ENCODE peak calls at places on chromosomes 1 and 21, in five cellular contexts. J, B, R, D and S are unnamed samples.

GRCh38 chr1:113109908-113110554 is 37.0 kb downstream of the LRIG2 start:
- DNase-seq in R (no peak), B (peak; percentile 81), J (no peak), D (no peak), S (no peak)

GRCh38 chr1:68321084-68321685 is 88.9 kb upstream of the WLS start:
- DNase-seq in D (no peak), B (peak; percentile 77), R (no peak), J (no peak), S (no peak)

GRCh38 chr1:225962440-225962975 is 21.5 kb upstream of the LEFTY2 start:
- DNase-seq in B (no peak), J (peak; percentile 25), D (no peak), R (peak; percentile 76), S (peak; percentile 52)

GRCh38 chr1:67850151-67850551 is 16.9 kb upstream of the GNG12 start:
- DNase-seq in B (peak; percentile 62), J (no peak), R (no peak), D (no peak), S (no peak)

GRCh38 chr1:26761217-26761616 is 26.5 kb upstream of the PIGV start:
- DNase-seq in D (no peak), J (no peak), B (peak; percentile 35), R (no peak), S (no peak)

GRCh38 chr21:38849776-38850175 is 44.0 kb downstream of the ETS2 start:
- DNase-seq in D (no peak), J (no peak), R (no peak), B (no peak), S (no peak)

GRCh38 chr1:180260541-180260940 is 30.5 kb downstream of the LHX4 start:
- DNase-seq in J (no peak), R (no peak), B (no peak), D (no peak), S (no peak)

GRCh38 chr1:2104621-2105427 is 54.6 kb downstream of the PRKCZ start:
- DNase-seq in B (no peak), D (no peak), R (no peak), J (no peak), S (no peak)

GRCh38 chr1:77273891-77274290 is 7.9 kb upstream of the AK5 start:
- DNase-seq in R (no peak), D (no peak), J (no peak), B (no peak), S (no peak)

GRCh38 chr1:66343569-66344325 is 190.2 kb upstream of the SGIP1 start:
- DNase-seq in D (no peak), J (no peak), B (no peak), R (no peak), S (no peak)

GRCh38 chr1:216500273-216500967 is 77.2 kb upstream of the USH2A start:
- DNase-seq in B (no peak), R (no peak), D (no peak), J (no peak), S (no peak)

GRCh38 chr21:45736042-45736704 is 92.6 kb downstream of the PCBP3 start:
- DNase-seq in D (no peak), R (no peak), J (no peak), B (no peak), S (no peak)

GRCh38 chr1:3419415-3420204 is 34.9 kb upstream of the ARHGEF16 start:
- DNase-seq in R (no peak), B (peak; percentile 82), J (no peak), D (no peak), S (no peak)

GRCh38 chr1:9787702-9788101 is 36.1 kb downstream of the CLSTN1 start:
- DNase-seq in R (no peak), J (peak; percentile 17), D (no peak), B (no peak), S (peak; percentile 30)

GRCh38 chr1:246820666-246821065 is 96.5 kb downstream of the SCCPDH start:
- DNase-seq in R (no peak), D (no peak), J (no peak), B (no peak), S (no peak)

GRCh38 chr1:3921786-3922185 is 21.7 kb upstream of the C1orf174 start:
- DNase-seq in R (peak; percentile 48), D (no peak), B (no peak), J (no peak), S (no peak)

GRCh38 chr1:223129229-223129851 is 13.7 kb downstream of the TLR5 start:
- DNase-seq in B (no peak), D (peak; percentile 64), R (peak; percentile 90), J (peak; percentile 45), S (peak; percentile 42)

GRCh38 chr1:162070094-162070748 is 730 bp downstream of the NOS1AP start:
- DNase-seq in J (no peak), R (peak; percentile 76), B (peak; percentile 58), D (no peak), S (no peak)

GRCh38 chr1:66380452-66381212 is 153.3 kb upstream of the SGIP1 start:
- DNase-seq in R (no peak), D (no peak), J (no peak), B (no peak), S (peak; percentile 51)

GRCh38 chr1:165841582-165842362 is 14.4 kb downstream of the UCK2 start:
- DNase-seq in R (no peak), J (no peak), D (no peak), B (peak; percentile 71), S (no peak)

GRCh38 chr1:51168266-51168845 is 66.3 kb downstream of the C1orf185 start:
- DNase-seq in B (no peak), J (no peak), D (no peak), R (no peak), S (no peak)

GRCh38 chr1:78007677-78008341 is 3.1 kb downstream of the DNAJB4 start:
- DNase-seq in B (no peak), J (no peak), R (no peak), D (no peak), S (no peak)

GRCh38 chr1:158035976-158036583 is 42.6 kb downstream of the KIRREL1 start:
- DNase-seq in D (no peak), R (no peak), J (no peak), B (peak; percentile 79), S (no peak)

GRCh38 chr1:235022341-235023196 is 106.1 kb downstream of the TOMM20 start:
- DNase-seq in J (no peak), D (no peak), B (no peak), R (peak; percentile 18), S (no peak)

GRCh38 chr1:246306415-246307037 is 200.6 kb downstream of the SMYD3 start:
- DNase-seq in D (no peak), B (no peak), R (no peak), J (no peak), S (no peak)

GRCh38 chr1:224274970-224275626 is 54.9 kb downstream of the NVL start:
- DNase-seq in J (no peak), B (no peak), D (no peak), R (no peak), S (no peak)

GRCh38 chr1:37807555-37808368 is at the start of the genes C1orf122 and YRDC:
- DNase-seq in R (peak; percentile 98), D (peak; percentile 72), J (peak; percentile 88), B (peak; percentile 92), S (peak; percentile 90)

GRCh38 chr1:91245437-91245836 is 159.2 kb downstream of the HFM1 start:
- DNase-seq in R (no peak), J (no peak), B (no peak), D (no peak), S (no peak)

GRCh38 chr1:26959722-26960624 is at the start of gene KDF1:
- DNase-seq in B (peak; percentile 90), R (no peak), J (peak; percentile 36), D (peak; percentile 75), S (peak; percentile 60)

DNA sequence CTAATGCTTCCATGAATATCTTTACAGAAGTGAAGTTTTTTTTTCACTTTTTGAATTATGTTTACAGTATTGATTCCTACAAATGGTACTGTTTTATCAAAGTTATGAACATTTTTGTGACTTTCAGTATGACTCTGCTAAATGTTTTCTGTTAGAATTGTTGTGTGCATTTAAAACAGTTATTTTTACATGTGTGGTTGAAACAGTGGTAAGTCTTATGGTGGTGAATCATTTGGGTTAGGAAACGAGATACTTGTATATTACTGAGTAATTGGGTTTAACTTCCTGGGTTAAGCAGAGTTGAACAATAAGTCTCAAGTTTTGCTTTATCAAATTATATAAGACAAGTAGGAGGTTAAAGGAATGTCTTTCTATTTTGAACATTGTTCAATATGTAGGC is 66.8 kb downstream of the VPS13D start:
- DNase-seq in B (peak; percentile 56), J (no peak), D (no peak), R (no peak), S (no peak)
- H3K27ac ChIP-seq in B (peak overlapping the region; percentile 21), J (no peak overlapping the region), D (no peak overlapping the region), R (no peak overlapping the region), S (no peak overlapping the region)

GRCh38 chr1:15424981-15425380 is 13.3 kb upstream of the CTRC start:
- DNase-seq in D (no peak), J (no peak), B (no peak), R (no peak), S (no peak)

GRCh38 chr1:15427280-15427666 is 11.0 kb upstream of the CTRC start:
- DNase-seq in J (no peak), R (no peak), D (no peak), B (no peak), S (no peak)

GRCh38 chr1:15425961-15426360 is 12.3 kb upstream of the CTRC start:
- DNase-seq in R (no peak), J (no peak), B (no peak), D (no peak), S (no peak)

GRCh38 chr1:15425521-15425920 is 12.7 kb upstream of the CTRC start:
- DNase-seq in R (no peak), D (no peak), B (no peak), J (no peak), S (no peak)

GRCh38 chr1:15426492-15427279 is 11.6 kb upstream of the CTRC start:
- DNase-seq in J (no peak), D (no peak), B (peak; percentile 51), R (no peak), S (no peak)
- H3K27ac ChIP-seq in J (no peak overlapping the region), D (no peak overlapping the region), B (peak overlapping the region; percentile 25), R (no peak overlapping the region), S (no peak overlapping the region)

DNA sequence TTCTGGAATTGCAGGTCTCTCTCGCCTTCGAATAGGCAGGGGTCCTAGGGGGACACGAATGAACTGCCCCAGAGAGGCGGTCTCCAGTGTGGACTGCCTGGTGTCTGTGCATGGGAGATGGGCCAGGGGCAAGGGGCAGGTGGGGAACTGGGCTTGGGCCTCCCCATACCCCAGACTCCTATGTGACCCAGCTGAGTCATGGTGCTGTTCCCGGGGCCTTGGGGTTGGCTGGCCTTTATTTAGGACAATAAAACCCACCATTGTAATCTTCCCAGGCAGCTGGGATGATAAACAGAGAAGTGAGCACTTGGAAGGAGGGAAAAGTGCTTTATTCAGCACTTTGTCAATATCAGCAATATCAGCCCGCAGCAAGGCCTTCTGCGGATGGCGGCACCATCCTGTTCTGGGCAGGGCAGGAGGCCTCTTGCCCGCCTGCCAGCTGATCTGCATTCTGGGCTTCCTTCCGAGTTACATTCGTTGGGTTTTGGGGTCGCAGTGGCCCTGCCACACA is 209.0 kb upstream of the TMEM51 start:
- DNase-seq in B (no peak), J (no peak), D (no peak), R (no peak), S (no peak)
- H3K27ac ChIP-seq in B (no peak overlapping the region), J (no peak overlapping the region), D (no peak overlapping the region), R (peak overlapping the region; percentile 88), S (no peak overlapping the region)

DNA sequence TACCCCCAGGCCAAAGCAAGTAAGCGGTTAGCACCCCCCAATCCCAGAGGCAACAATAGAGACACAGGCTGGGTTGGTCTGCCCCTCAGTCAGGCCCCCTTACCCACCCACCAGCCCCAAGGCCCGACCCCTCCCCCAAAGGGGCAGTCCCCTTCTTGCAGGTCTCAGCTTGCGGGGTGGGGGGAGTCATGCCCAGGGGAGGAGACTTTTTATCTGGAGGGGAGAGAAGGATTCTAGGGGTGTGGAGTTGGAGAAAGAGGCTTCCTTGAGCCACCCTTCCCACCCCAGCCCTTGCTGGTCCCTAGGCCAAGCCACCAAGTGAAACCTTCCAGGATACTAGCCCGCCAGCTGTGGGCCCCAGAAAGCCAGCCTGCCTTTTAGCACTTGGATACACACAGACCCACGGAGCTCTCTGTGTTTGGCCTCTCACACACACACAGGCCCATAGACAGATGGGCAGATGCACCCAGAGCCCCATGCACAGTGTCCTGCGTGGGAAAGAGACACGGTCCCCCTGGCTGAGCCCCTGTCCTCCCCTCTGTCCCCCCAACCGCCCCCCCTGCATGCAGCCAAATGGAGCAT is 7.1 kb downstream of the TMEM54 start:
- DNase-seq in R (no peak), J (no peak), B (no peak), D (no peak), S (no peak)
- H3K27ac ChIP-seq in R (no peak overlapping the region), J (no peak overlapping the region), B (no peak overlapping the region), D (no peak overlapping the region), S (no peak overlapping the region)